ENCODE peak calls at places on chromosomes 4 and X, in ten cellular contexts. F is heart right ventricle; D is prostate gland; G is CD8-positive, alpha-beta T cell; M is A549; B is mesothelial cell of epicardium; C is MCF 10A; Y is GM12865; K is AG09309; A is glutamatergic neuron. I is an unnamed sample.

GRCh38 chr4:74755486-74755885 is 38.8 kb downstream of the BTC start:
- DNase-seq in F (no peak), D (no peak), G (no peak), M (no peak), B (no peak), C (no peak), Y (no peak), K (no peak), A (no peak), I (peak; percentile 11)

GRCh38 chr4:102447413-102447812 is 53.7 kb upstream of the NFKB1 start:
- DNase-seq in F (no peak), D (no peak), G (no peak), M (no peak), B (no peak), C (no peak), Y (peak; percentile 61), K (no peak), A (no peak), I (peak; percentile 23)

GRCh38 chr4:105909699-105910340 is 14.5 kb downstream of the NPNT start:
- DNase-seq in F (no peak), D (no peak), G (no peak), M (peak; percentile 13), B (no peak), C (peak; percentile 59), Y (no peak), K (no peak), A (no peak), I (peak; percentile 14)

GRCh38 chr4:58936436-58936835 is 1826.3 kb upstream of the IGFBP7 start:
- DNase-seq in F (no peak), D (no peak), G (no peak), M (no peak), B (no peak), C (no peak), Y (no peak), K (no peak), A (no peak), I (no peak)

GRCh38 chrX:34404386-34405070 is 252.6 kb downstream of the TMEM47 start:
- DNase-seq in F (no peak), D (no peak), G (no peak), M (no peak), B (no peak), C (no peak), Y (no peak), K (no peak), A (no peak), I (no peak)

GRCh38 chr4:182318256-182318655 is 75.1 kb downstream of the TENM3 start:
- DNase-seq in F (no peak), D (no peak), G (no peak), M (no peak), B (no peak), C (peak; percentile 48), Y (no peak), K (no peak), A (no peak), I (peak; percentile 16)

GRCh38 chr4:17400696-17401095 is 111.2 kb downstream of the QDPR start:
- DNase-seq in F (no peak), D (no peak), G (no peak), M (no peak), B (no peak), C (no peak), Y (no peak), K (no peak), A (no peak), I (no peak)

GRCh38 chrX:104854188-104854587 is 288.2 kb downstream of the IL1RAPL2 start:
- DNase-seq in F (no peak), D (no peak), G (no peak), M (no peak), B (no peak), C (peak; percentile 29), Y (no peak), K (no peak), A (no peak), I (peak; percentile 27)

GRCh38 chrX:1380672-1381233 is 11.2 kb downstream of the SLC25A6 start:
- DNase-seq in F (no peak), D (no peak), G (no peak), M (no peak), B (no peak), C (peak; percentile 52), Y (no peak), K (no peak), A (peak; percentile 11), I (no peak)

GRCh38 chrX:138745215-138745614 is 33.7 kb upstream of the FGF13 start:
- DNase-seq in F (no peak), D (peak; percentile 23), G (no peak), M (peak; percentile 40), B (peak; percentile 39), C (peak; percentile 66), Y (peak; percentile 44), K (no peak), A (no peak), I (peak; percentile 43)

GRCh38 chr4:15569746-15570145 is 85.4 kb downstream of the FBXL5 start:
- DNase-seq in F (no peak), D (no peak), G (no peak), M (no peak), B (no peak), C (no peak), Y (no peak), K (no peak), A (no peak), I (no peak)

GRCh38 chr4:104421576-104421975 is 73.1 kb downstream of the CXXC4 start:
- DNase-seq in F (no peak), D (no peak), G (no peak), M (peak; percentile 2), B (no peak), C (no peak), Y (no peak), K (no peak), A (no peak), I (no peak)

GRCh38 chrX:30246769-30247489 is at the start of gene MAGEB1:
- DNase-seq in F (no peak), D (no peak), G (no peak), M (no peak), B (no peak), C (no peak), Y (peak; percentile 46), K (no peak), A (no peak), I (no peak)

GRCh38 chrX:76454456-76454927 is 27.0 kb downstream of the MAGEE1 start:
- DNase-seq in F (no peak), D (no peak), G (no peak), M (peak; percentile 23), B (no peak), C (peak; percentile 20), Y (peak; percentile 26), K (no peak), A (no peak), I (peak; percentile 2)

GRCh38 chr4:185290018-185290607 is 80.7 kb downstream of the SNX25 start:
- DNase-seq in F (no peak), D (no peak), G (no peak), M (no peak), B (no peak), C (no peak), Y (no peak), K (no peak), A (no peak), I (no peak)

GRCh38 chrX:77003956-77004355 is 443.2 kb upstream of the FGF16 start:
- DNase-seq in F (no peak), D (no peak), G (no peak), M (no peak), B (no peak), C (no peak), Y (peak; percentile 18), K (no peak), A (no peak), I (no peak)

GRCh38 chr4:188289531-188289930 is 150.3 kb downstream of the TRIML1 start:
- DNase-seq in F (no peak), D (no peak), G (no peak), M (no peak), B (no peak), C (no peak), Y (no peak), K (no peak), A (no peak), I (no peak)

GRCh38 chr4:8643441-8643840 is 50.9 kb downstream of the CPZ start:
- DNase-seq in F (no peak), D (no peak), G (no peak), M (no peak), B (peak; percentile 26), C (no peak), Y (no peak), K (no peak), A (no peak), I (no peak)

GRCh38 chr4:73245955-73246354 is 12.6 kb downstream of the ANKRD17 start:
- DNase-seq in F (no peak), D (no peak), G (no peak), M (no peak), B (no peak), C (no peak), Y (no peak), K (no peak), A (no peak), I (no peak)

DNA sequence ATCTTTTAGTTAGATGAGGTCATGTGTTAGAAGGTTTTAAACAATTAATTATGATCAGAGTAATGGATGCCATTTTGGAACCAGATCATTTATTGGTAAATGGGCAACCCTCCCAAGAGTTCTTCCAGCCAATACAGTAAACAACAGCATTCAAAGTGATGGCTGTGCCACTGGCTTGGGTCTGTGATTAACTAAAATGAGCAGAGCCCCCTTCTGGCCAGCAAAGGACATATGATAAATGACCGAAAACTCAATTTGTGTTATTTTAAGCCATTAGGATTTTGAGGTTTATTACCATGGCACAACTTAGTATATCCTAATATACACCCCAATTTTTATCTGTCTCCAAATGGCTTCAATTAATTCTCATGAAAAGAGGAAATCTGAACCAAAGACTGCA is 90.8 kb upstream of the NPFFR2 start:
- DNase-seq in F (no peak), D (no peak), G (no peak), M (peak; percentile 33), B (no peak), C (peak; percentile 36), Y (peak; percentile 39), K (no peak), A (peak; percentile 19), I (peak; percentile 4)
- TF ChIP-seq CTCF in F (peak; percentile 12), D (no peak), G (no peak), M (no peak), B (peak; percentile 28), C (peak; percentile 37), Y (peak; percentile 19), K (peak; percentile 33), A (peak; percentile 67), I (peak; percentile 31)

GRCh38 chr4:67909910-67910905 is 26.4 kb upstream of the TMPRSS11D start:
- DNase-seq in F (no peak), D (no peak), G (no peak), M (peak; percentile 10), B (no peak), C (peak; percentile 50), Y (peak; percentile 32), K (no peak), A (no peak), I (peak; percentile 36)
- TF ChIP-seq CTCF in F (peak; percentile 36), D (peak; percentile 37), G (peak; percentile 80), M (peak; percentile 42), B (peak; percentile 96), C (peak; percentile 65), Y (peak; percentile 41), K (peak; percentile 50), A (peak; percentile 94), I (peak; percentile 65)

GRCh38 chrX:53313746-53314105 is 32.3 kb upstream of the IQSEC2 start:
- DNase-seq in F (no peak), D (no peak), G (no peak), M (no peak), B (no peak), C (no peak), Y (no peak), K (no peak), A (no peak), I (no peak)
- TF ChIP-seq CTCF in F (no peak), D (no peak), G (no peak), M (no peak), B (no peak), C (no peak), Y (no peak), K (no peak), A (no peak), I (no peak)

GRCh38 chrX:107678957-107679740 is 50.8 kb downstream of the PRPS1 start:
- DNase-seq in F (peak; percentile 66), D (no peak), G (peak; percentile 77), M (peak; percentile 24), B (no peak), C (peak; percentile 79), Y (peak; percentile 42), K (no peak), A (peak; percentile 28), I (peak; percentile 91)
- TF ChIP-seq CTCF in F (no peak), D (no peak), G (no peak), M (no peak), B (no peak), C (no peak), Y (no peak), K (no peak), A (no peak), I (no peak)

I was measured in fibroblast of villous mesenchyme.